ENCODE peak calls at places on chromosomes 6 and 20, in nine cellular contexts. C is Peyer's patch, Q is esophagus squamous epithelium, I is prostate gland, V is A549, N is right lobe of liver, R is body of pancreas, O is IMR-90, G is tibial nerve. Z is an unnamed sample.
A peak's percentile ranks its signal among the peaks of the same experiment; 100 is the strongest.

GRCh38 chr6:142867988-142868818 is 76.8 kb downstream of the HIVEP2 start:
- DNase-seq in C (no peak), Q (no peak), I (no peak), V (no peak), N (no peak), R (peak; percentile 17), O (peak; percentile 51), G (no peak), Z (no peak)

GRCh38 chr6:79864421-79864820 is 82.9 kb downstream of the ELOVL4 start:
- DNase-seq in C (no peak), Q (no peak), I (no peak), V (no peak), N (no peak), R (peak; percentile 77), O (no peak), G (no peak), Z (no peak)

GRCh38 chr6:43143235-43144124 is 27.6 kb upstream of the SRF start:
- DNase-seq in C (peak; percentile 85), Q (no peak), I (peak; percentile 86), V (peak; percentile 59), N (peak; percentile 78), R (peak; percentile 90), O (peak; percentile 91), G (peak; percentile 68), Z (peak; percentile 90)

GRCh38 chr6:139126255-139126654 is 8.6 kb upstream of the HECA start:
- DNase-seq in C (no peak), Q (no peak), I (no peak), V (no peak), N (no peak), R (no peak), O (peak; percentile 92), G (no peak), Z (peak; percentile 33)

GRCh38 chr6:143962644-143962929 is 45.5 kb downstream of the PLAGL1 start:
- DNase-seq in C (no peak), Q (no peak), I (no peak), V (no peak), N (no peak), R (no peak), O (peak; percentile 52), G (no peak), Z (peak; percentile 28)

GRCh38 chr6:28791002-28791383 is 132.8 kb downstream of the TRIM27 start:
- DNase-seq in C (no peak), Q (no peak), I (no peak), V (no peak), N (no peak), R (no peak), O (no peak), G (no peak), Z (no peak)

GRCh38 chr6:3739311-3739897 is 12.1 kb downstream of the PXDC1 start:
- DNase-seq in C (no peak), Q (no peak), I (no peak), V (no peak), N (no peak), R (no peak), O (no peak), G (no peak), Z (no peak)

GRCh38 chr20:23412026-23412425 is 9.3 kb downstream of the NAPB start:
- DNase-seq in C (no peak), Q (no peak), I (no peak), V (peak; percentile 17), N (no peak), R (no peak), O (peak; percentile 7), G (no peak), Z (no peak)

GRCh38 chr6:47672816-47673215 is 25.6 kb upstream of the ADGRF4 start:
- DNase-seq in C (no peak), Q (no peak), I (no peak), V (no peak), N (no peak), R (no peak), O (no peak), G (no peak), Z (no peak)

GRCh38 chr6:3373597-3374203 is 83.2 kb downstream of the SLC22A23 start:
- DNase-seq in C (no peak), Q (no peak), I (no peak), V (no peak), N (no peak), R (no peak), O (no peak), G (no peak), Z (no peak)

GRCh38 chr20:43686820-43687219 is 19.9 kb downstream of the MYBL2 start:
- DNase-seq in C (no peak), Q (no peak), I (no peak), V (no peak), N (no peak), R (no peak), O (no peak), G (no peak), Z (no peak)

GRCh38 chr6:73309534-73309783 is 44.6 kb downstream of the DPPA5 start:
- DNase-seq in C (no peak), Q (no peak), I (no peak), V (no peak), N (no peak), R (no peak), O (no peak), G (no peak), Z (no peak)

GRCh38 chr20:45181639-45182038 is 6.9 kb downstream of the PI3 start:
- DNase-seq in C (no peak), Q (no peak), I (no peak), V (no peak), N (no peak), R (no peak), O (no peak), G (no peak), Z (no peak)

GRCh38 chr6:156873654-156874380 is 96.6 kb downstream of the ARID1B start:
- DNase-seq in C (no peak), Q (no peak), I (no peak), V (no peak), N (no peak), R (no peak), O (no peak), G (no peak), Z (no peak)

GRCh38 chr6:11343963-11344714 is 111.7 kb upstream of the NEDD9 start:
- DNase-seq in C (peak; percentile 75), Q (no peak), I (no peak), V (peak; percentile 84), N (peak; percentile 37), R (no peak), O (no peak), G (no peak), Z (no peak)

GRCh38 chr6:152068622-152069261 is 261.3 kb downstream of the ESR1 start:
- DNase-seq in C (no peak), Q (no peak), I (no peak), V (no peak), N (no peak), R (peak; percentile 25), O (no peak), G (no peak), Z (no peak)

GRCh38 chr6:66082914-66083313 is 375.9 kb upstream of the EYS start:
- DNase-seq in C (no peak), Q (no peak), I (no peak), V (no peak), N (no peak), R (no peak), O (no peak), G (no peak), Z (no peak)

GRCh38 chr6:45625191-45625664 is 247.5 kb upstream of the SUPT3H start:
- DNase-seq in C (no peak), Q (no peak), I (no peak), V (no peak), N (no peak), R (no peak), O (peak; percentile 85), G (no peak), Z (no peak)

GRCh38 chr20:13449868-13450441 is 188.8 kb downstream of the TASP1 start:
- DNase-seq in C (no peak), Q (no peak), I (no peak), V (no peak), N (no peak), R (no peak), O (peak; percentile 62), G (no peak), Z (no peak)
- TF ChIP-seq POLR2A in C (no peak), Q (no peak), I (no peak), V (no peak), N (no peak), R (no peak), O (no peak), G (no peak), Z (no peak)

DNA sequence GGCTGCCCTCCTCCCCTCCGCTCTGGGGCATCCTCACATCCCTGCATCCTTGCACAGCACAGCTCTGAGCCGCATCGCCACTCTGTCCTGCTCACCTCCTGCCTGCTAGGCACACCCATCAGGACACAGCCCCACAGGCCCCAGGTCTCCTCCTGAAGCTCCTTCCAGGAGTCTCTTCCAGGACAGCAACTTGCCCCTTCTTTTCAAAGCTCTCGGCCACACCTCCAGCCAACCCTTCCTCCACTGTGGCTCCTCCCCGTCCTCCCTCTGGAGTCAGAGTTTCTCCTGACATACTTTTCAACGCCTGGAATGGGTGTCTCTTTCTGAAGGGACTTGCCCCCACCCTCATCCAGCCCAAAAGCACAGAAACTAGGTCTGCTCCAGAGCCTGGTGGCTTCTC is 77.3 kb downstream of the SLC23A2 start:
- DNase-seq in C (no peak), Q (no peak), I (no peak), V (no peak), N (no peak), R (no peak), O (no peak), G (no peak), Z (no peak)
- H3K27ac ChIP-seq in C (no peak overlapping the region), Q (no peak overlapping the region), I (no peak overlapping the region), V (no peak overlapping the region), N (peak overlapping the region; percentile 48), R (no peak overlapping the region), O (no peak overlapping the region), G (no peak overlapping the region), Z (no peak overlapping the region)

GRCh38 chr20:49286689-49287551 is 9.1 kb upstream of the ZNFX1 start:
- DNase-seq in C (no peak), Q (no peak), I (no peak), V (peak; percentile 80), N (no peak), R (no peak), O (peak; percentile 36), G (no peak), Z (no peak)

GRCh38 chr20:49287555-49288249 is 9.8 kb upstream of the ZNFX1 start:
- DNase-seq in C (no peak), Q (no peak), I (no peak), V (no peak), N (no peak), R (no peak), O (peak; percentile 73), G (no peak), Z (no peak)

GRCh38 chr20:49290608-49291191 is 12.8 kb upstream of the ZNFX1 start:
- DNase-seq in C (no peak), Q (no peak), I (no peak), V (no peak), N (no peak), R (no peak), O (no peak), G (no peak), Z (no peak)

GRCh38 chr20:49288250-49288751 is 10.4 kb upstream of the ZNFX1 start:
- DNase-seq in C (no peak), Q (no peak), I (no peak), V (no peak), N (no peak), R (no peak), O (no peak), G (no peak), Z (no peak)

GRCh38 chr20:49288784-49289696 is 11.2 kb upstream of the ZNFX1 start:
- DNase-seq in C (no peak), Q (no peak), I (peak; percentile 86), V (no peak), N (no peak), R (no peak), O (no peak), G (no peak), Z (no peak)
- TF ChIP-seq POLR2A in C (no peak), Q (no peak), I (no peak), V (no peak), N (no peak), R (no peak), O (no peak), G (no peak), Z (no peak)

GRCh38 chr6:14278000-14278399 is 160.4 kb downstream of the CD83 start:
- DNase-seq in C (no peak), Q (no peak), I (no peak), V (no peak), N (no peak), R (no peak), O (peak; percentile 8), G (no peak), Z (no peak)
- H3K27ac ChIP-seq in C (peak overlapping the region; percentile 76), Q (no peak overlapping the region), I (no peak overlapping the region), V (no peak overlapping the region), N (no peak overlapping the region), R (no peak overlapping the region), O (no peak overlapping the region), G (no peak overlapping the region), Z (no peak overlapping the region)